ENCODE peak calls at places on chromosomes 5 and 9, in ten cellular contexts. K is fibroblast of lung; Y is germinal center; E is Right ventricle myocardium superior; O is NCI-H2029 treated with DMSO at 0.1 percent for 48 hours; S is lung microvascular endothelial cell; B is lower lobe of right lung; N is HCT116; C is activated gamma-delta T cell treated with anti-CD3 and anti-CD28 coated beads, Interleukin-2, amount 50 U/mL, for 16 hours; X is HT-29. P is an unnamed sample.

GRCh38 chr9:73810585-73811215 is 659.0 kb downstream of the ANXA1 start:
- DNase-seq in K (peak), Y (no peak), E (no peak), O (no peak), S (no peak), B (no peak), N (no peak), C (no peak), X (no peak), P (no peak)

GRCh38 chr9:35680331-35681105 is 6.8 kb downstream of the CA9 start:
- DNase-seq in K (peak), Y (peak), E (no peak), O (no peak), S (no peak), B (no peak), N (no peak), C (no peak), X (no peak), P (peak)

GRCh38 chr9:93601063-93601462 is 24.7 kb downstream of the PHF2 start:
- DNase-seq in K (no peak), Y (no peak), E (no peak), O (no peak), S (no peak), B (no peak), N (no peak), C (no peak), X (no peak), P (no peak)

GRCh38 chr9:37574241-37574721 is 1.9 kb downstream of the FBXO10 start:
- DNase-seq in K (peak), Y (no peak), E (no peak), O (no peak), S (no peak), B (no peak), N (no peak), C (no peak), X (no peak), P (no peak)

GRCh38 chr5:72556351-72557146 is 49.3 kb upstream of the ZNF366 start:
- DNase-seq in K (peak), Y (peak), E (peak), O (peak), S (peak), B (peak), N (no peak), C (no peak), X (peak), P (peak)

GRCh38 chr9:130452835-130453234 is 8.1 kb downstream of the ASS1 start:
- DNase-seq in K (no peak), Y (no peak), E (no peak), O (no peak), S (no peak), B (no peak), N (no peak), C (no peak), X (no peak), P (no peak)

GRCh38 chr5:80871541-80871961 is 88.6 kb upstream of the RASGRF2 start:
- DNase-seq in K (peak), Y (no peak), E (no peak), O (no peak), S (peak), B (no peak), N (peak), C (no peak), X (no peak), P (peak)

GRCh38 chr5:72647806-72648205 is 140.6 kb upstream of the ZNF366 start:
- DNase-seq in K (no peak), Y (no peak), E (no peak), O (no peak), S (no peak), B (no peak), N (no peak), C (no peak), X (no peak), P (peak)

GRCh38 chr5:93902288-93902687 is 160.9 kb upstream of the POU5F2 start:
- DNase-seq in K (no peak), Y (no peak), E (no peak), O (no peak), S (no peak), B (no peak), N (no peak), C (no peak), X (no peak), P (no peak)

GRCh38 chr5:125026900-125027731 is 280.7 kb upstream of the ZNF608 start:
- DNase-seq in K (no peak), Y (no peak), E (no peak), O (peak), S (no peak), B (no peak), N (no peak), C (no peak), X (peak), P (no peak)

GRCh38 chr9:136787690-136788400 is 3.3 kb upstream of the TMEM141 start:
- DNase-seq in K (peak), Y (peak), E (peak), O (peak), S (peak), B (peak), N (no peak), C (peak), X (peak), P (peak)

GRCh38 chr5:139660105-139660915 is 12.2 kb downstream of the CXXC5 start:
- DNase-seq in K (no peak), Y (no peak), E (peak), O (no peak), S (peak), B (peak), N (no peak), C (no peak), X (peak), P (peak)

GRCh38 chr9:126326228-126327015 is at the start of gene MVB12B:
- DNase-seq in K (no peak), Y (peak), E (peak), O (no peak), S (peak), B (peak), N (no peak), C (peak), X (no peak), P (peak)

GRCh38 chr5:1544294-1545010 is 20.7 kb upstream of the LPCAT1 start:
- DNase-seq in K (no peak), Y (no peak), E (no peak), O (no peak), S (no peak), B (peak), N (no peak), C (no peak), X (no peak), P (no peak)

GRCh38 chr9:137710751-137711150 is 91.9 kb downstream of the EHMT1 start:
- DNase-seq in K (peak), Y (no peak), E (no peak), O (no peak), S (no peak), B (no peak), N (no peak), C (no peak), X (no peak), P (no peak)

GRCh38 chr9:2859776-2860379 is 16.0 kb upstream of the PUM3 start:
- DNase-seq in K (peak), Y (peak), E (peak), O (no peak), S (peak), B (peak), N (peak), C (no peak), X (peak), P (peak)

P was measured in M059J.